ENCODE peak calls at places on chromosomes 12 and 14, in five cellular contexts. M is vagina, P is thyroid gland, H is right atrium auricular region, Y is A549. V is an unnamed sample. For H3K9me3, the result is how much of the 10 kb centered on the place peaks cover.

GRCh38 chr12:12717586-12718381 is 616 bp downstream of the CDKN1B start:
- DNase-seq in M (no peak), P (peak), Y (no peak), H (no peak), V (peak)

GRCh38 chr14:21136024-21136423 is 19.8 kb downstream of the OR5AU1 start:
- DNase-seq in H (no peak), Y (peak), P (no peak), M (no peak), V (no peak)

GRCh38 chr14:37779480-37779879 is 184.1 kb downstream of the TTC6 start:
- DNase-seq in H (no peak), Y (no peak), M (no peak), P (no peak), V (no peak)

GRCh38 chr12:84842406-84843013 is 70.1 kb downstream of the SLC6A15 start:
- DNase-seq in Y (peak), H (no peak), M (no peak), P (no peak), V (no peak)

GRCh38 chr14:101979666-101980065 is 15.3 kb downstream of the DYNC1H1 start:
- DNase-seq in Y (no peak), H (no peak), P (no peak), M (no peak), V (no peak)

GRCh38 chr14:32611752-32612151 is 282.7 kb downstream of the AKAP6 start:
- DNase-seq in P (no peak), Y (no peak), H (no peak), M (no peak), V (no peak)

GRCh38 chr14:100371773-100372172 is 48.6 kb downstream of the SLC25A47 start:
- DNase-seq in H (no peak), M (no peak), Y (no peak), P (no peak), V (no peak)

GRCh38 chr14:51442513-51443175 is 202.6 kb downstream of the TMX1 start:
- DNase-seq in H (peak), M (no peak), P (no peak), Y (peak), V (no peak)

GRCh38 chr12:98973395-98973794 is 328.3 kb downstream of the APAF1 start:
- DNase-seq in Y (no peak), M (no peak), P (no peak), H (no peak), V (no peak)

GRCh38 chr14:50117456-50117855 is 1.1 kb upstream of the VCPKMT start:
- DNase-seq in H (no peak), Y (no peak), M (no peak), P (no peak), V (no peak)

GRCh38 chr14:105894125-105894977 is 368.0 kb downstream of the TMEM121 start:
- DNase-seq in P (peak), M (no peak), H (no peak), Y (no peak), V (no peak)

GRCh38 chr14:89155491-89155890 is 261.5 kb downstream of the FOXN3 start:
- DNase-seq in H (no peak), M (no peak), Y (no peak), P (no peak), V (no peak)

GRCh38 chr12:130860311-130860710 is 11.6 kb upstream of the RAN start:
- DNase-seq in H (no peak), P (no peak), M (no peak), Y (no peak), V (no peak)

GRCh38 chr12:53115112-53115890 is 12.0 kb downstream of the SOAT2 start:
- DNase-seq in P (no peak), M (no peak), Y (no peak), H (no peak), V (no peak)

GRCh38 chr12:100083308-100083707 is 59.4 kb downstream of the BLTP3B start:
- DNase-seq in M (no peak), Y (no peak), P (no peak), H (no peak), V (no peak)

GRCh38 chr14:100708349-100709217 is 18.1 kb upstream of the DLK1 start:
- DNase-seq in P (peak), M (no peak), Y (no peak), H (no peak), V (no peak)

GRCh38 chr12:105933671-105934665 is 204.8 kb downstream of the NUAK1 start:
- DNase-seq in P (no peak), H (peak), M (no peak), Y (peak), V (no peak)

GRCh38 chr12:6312529-6313325 is 2.2 kb downstream of the PLEKHG6 start:
- DNase-seq in Y (no peak), H (no peak), M (no peak), P (peak), V (no peak)

GRCh38 chr12:65005716-65006115 is 115.4 kb downstream of the WIF1 start:
- DNase-seq in P (no peak), H (no peak), Y (no peak), M (no peak), V (no peak)

GRCh38 chr12:76890407-76891143 is 11.8 kb upstream of the CSRP2 start:
- DNase-seq in P (no peak), H (no peak), Y (no peak), M (no peak), V (peak)

GRCh38 chr14:20388159-20388558 is 25.1 kb downstream of the TEP1 start:
- DNase-seq in H (no peak), P (no peak), M (no peak), Y (no peak), V (no peak)

GRCh38 chr12:16670456-16671050 is 64.6 kb upstream of the LMO3 start:
- DNase-seq in P (no peak), Y (no peak), H (no peak), M (no peak), V (no peak)

GRCh38 chr12:113416091-113416754 is 6.0 kb upstream of the SDSL start:
- DNase-seq in M (no peak), P (no peak), H (no peak), Y (no peak), V (no peak)

GRCh38 chr14:75982724-75983358 is 1.0 kb upstream of the TGFB3 start:
- DNase-seq in Y (peak), H (no peak), P (peak), M (no peak), V (no peak)

GRCh38 chr14:61191751-61192150 is 89.4 kb downstream of the TMEM30B start:
- DNase-seq in M (no peak), P (no peak), Y (no peak), H (no peak), V (no peak)

GRCh38 chr12:57208946-57209282 is 7.7 kb upstream of the NXPH4 start:
- DNase-seq in P (no peak), H (peak), Y (no peak), M (no peak), V (no peak)

GRCh38 chr12:131101703-131102492 is 148.2 kb downstream of the ADGRD1 start:
- DNase-seq in M (no peak), H (no peak), P (peak), Y (no peak), V (no peak)

GRCh38 chr12:78210894-78211302 is 380.2 kb downstream of the NAV3 start:
- DNase-seq in M (no peak), Y (no peak), H (no peak), P (peak), V (no peak)

GRCh38 chr14:100304825-100305445 is 1.3 kb downstream of the SLC25A29 start:
- DNase-seq in Y (peak), H (peak), P (peak), M (no peak), V (no peak)

GRCh38 chr12:102735104-102735503 is 181.9 kb downstream of the PAH start:
- DNase-seq in M (no peak), H (no peak), Y (no peak), P (no peak), V (no peak)

GRCh38 chr14:58740584-58740983 is 102.8 kb downstream of the DACT1 start:
- DNase-seq in P (peak), Y (no peak), H (no peak), M (no peak), V (no peak)

GRCh38 chr12:106652510-106653015 is 69.8 kb downstream of the RFX4 start:
- DNase-seq in Y (no peak), H (no peak), M (no peak), P (peak), V (no peak)

GRCh38 chr14:77554816-77555599 is 56.4 kb upstream of the ISM2 start:
- DNase-seq in P (no peak), Y (no peak), H (no peak), M (no peak), V (no peak)
- TF ChIP-seq CTCF in P (no peak), Y (no peak), H (no peak), M (no peak), V (no peak)

GRCh38 chr14:24309538-24310386 is at the start of gene LTB4R2:
- DNase-seq in Y (no peak), M (no peak), H (no peak), P (no peak), V (no peak)
- H3K27ac ChIP-seq in Y (no peak), M (peak), H (peak), P (peak), V (peak)

DNA sequence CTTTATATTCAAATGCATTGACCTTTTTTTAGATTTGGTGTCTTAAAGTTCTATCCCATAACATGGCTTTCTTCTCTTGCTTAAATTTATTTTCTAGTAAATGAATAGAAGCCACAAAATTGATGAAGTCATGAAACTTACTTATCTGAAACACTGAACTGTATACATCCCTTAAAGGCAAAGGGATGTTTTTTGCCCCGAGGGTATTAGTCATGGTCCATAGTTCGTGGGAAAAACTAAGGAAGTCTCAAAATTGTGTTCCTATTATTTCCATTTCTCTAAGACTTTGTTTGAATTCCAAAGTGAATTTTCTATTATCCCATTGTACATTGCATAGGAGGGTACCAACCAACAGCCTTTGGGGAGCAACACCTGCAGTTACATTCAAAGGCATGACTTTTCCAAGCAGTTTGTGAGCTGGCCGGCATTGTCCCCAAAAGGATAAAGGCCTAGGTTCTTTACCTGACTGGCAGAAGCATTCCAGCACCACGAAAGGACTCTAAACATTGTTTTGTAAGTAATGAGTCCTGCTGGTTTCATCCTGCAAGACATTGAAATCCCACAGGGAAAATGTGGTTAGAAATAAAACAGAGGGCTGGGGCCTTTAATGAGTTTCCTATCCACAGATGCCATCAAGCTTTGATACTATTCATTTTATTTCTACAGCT is 473.5 kb downstream of the PRKD1 start:
- DNase-seq in M (no peak), P (no peak), Y (no peak), H (no peak), V (no peak)
- H3K9me3 ChIP-seq in M (under half), P (under half), Y (under half), H (under half), V (under half)

GRCh38 chr14:26282578-26282977 is 315.3 kb downstream of the NOVA1 start:
- DNase-seq in Y (no peak), M (no peak), H (no peak), P (no peak), V (no peak)

GRCh38 chr14:26281280-26281998 is 316.4 kb downstream of the NOVA1 start:
- DNase-seq in H (no peak), Y (peak), M (no peak), P (peak), V (no peak)

GRCh38 chr14:26276757-26277156 is 321.1 kb downstream of the NOVA1 start:
- DNase-seq in P (no peak), M (no peak), Y (no peak), H (no peak), V (no peak)
- TF ChIP-seq CTCF in P (no peak), M (no peak), Y (no peak), H (no peak), V (no peak)

GRCh38 chr12:461425-461824 is 1.7 kb downstream of the B4GALNT3 start:
- DNase-seq in M (no peak), Y (no peak), H (no peak), P (no peak), V (no peak)

GRCh38 chr12:459050-459429 is 699 bp upstream of the B4GALNT3 start:
- DNase-seq in P (no peak), H (no peak), M (no peak), Y (no peak), V (no peak)

GRCh38 chr12:457676-458075 is 2.1 kb upstream of the B4GALNT3 start:
- DNase-seq in M (no peak), P (no peak), H (no peak), Y (no peak), V (no peak)

GRCh38 chr12:460301-461230 is 827 bp downstream of the B4GALNT3 start:
- DNase-seq in P (peak), M (no peak), Y (no peak), H (no peak), V (peak)

GRCh38 chr12:459430-460258 is at the start of gene B4GALNT3:
- DNase-seq in M (no peak), H (peak), P (peak), Y (peak), V (peak)
- H3K27ac ChIP-seq in M (peak), H (peak), P (no peak), Y (peak), V (no peak)

DNA sequence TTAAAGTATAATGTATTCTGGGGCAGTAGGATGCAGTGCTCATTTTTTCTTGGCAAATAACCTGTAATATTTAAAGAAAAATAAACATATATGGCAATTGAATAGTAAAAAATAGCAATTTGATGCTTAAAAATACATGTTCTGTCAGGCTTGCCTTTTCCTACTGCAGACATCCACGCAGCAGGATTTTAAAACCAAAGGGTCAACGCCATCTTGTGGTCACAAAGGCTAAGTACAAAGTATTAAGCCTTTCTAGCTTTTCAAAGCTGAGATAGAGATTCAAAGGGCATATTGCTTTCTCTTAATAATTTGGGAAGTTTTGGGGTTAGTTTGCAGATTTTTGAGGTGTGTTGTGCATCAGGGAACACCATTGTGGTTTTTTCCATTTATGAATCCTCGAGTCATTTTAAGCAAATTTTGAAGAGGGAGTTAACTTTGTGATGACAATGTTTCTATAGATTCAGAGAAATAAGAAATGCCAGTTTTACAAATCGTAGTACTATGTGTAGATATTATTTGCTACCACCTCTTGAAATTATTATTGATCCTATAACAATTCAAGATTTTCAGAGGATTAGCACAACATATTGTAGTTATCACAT is 4.7 kb upstream of the CCER1 start:
- DNase-seq in H (no peak), M (no peak), P (no peak), Y (peak), V (no peak)
- H3K9me3 ChIP-seq in H (under half), M (under half), P (under half), Y (under half), V (under half)

GRCh38 chr12:110619534-110619953 is 5.6 kb downstream of the TCTN1 start:
- DNase-seq in Y (no peak), M (no peak), P (no peak), H (no peak), V (no peak)
- TF ChIP-seq CTCF in Y (no peak), M (no peak), P (no peak), H (no peak), V (no peak)

GRCh38 chr14:92552066-92552465 is 38.5 kb downstream of the RIN3 start:
- DNase-seq in H (no peak), M (no peak), P (no peak), Y (no peak), V (no peak)

GRCh38 chr14:92551066-92551841 is 37.7 kb downstream of the RIN3 start:
- DNase-seq in H (no peak), Y (no peak), P (no peak), M (no peak), V (no peak)

GRCh38 chr14:92546347-92547053 is 32.9 kb downstream of the RIN3 start:
- DNase-seq in Y (peak), P (no peak), M (no peak), H (no peak), V (no peak)

GRCh38 chr14:92549096-92549852 is 35.7 kb downstream of the RIN3 start:
- DNase-seq in M (no peak), H (no peak), Y (no peak), P (no peak), V (no peak)

DNA sequence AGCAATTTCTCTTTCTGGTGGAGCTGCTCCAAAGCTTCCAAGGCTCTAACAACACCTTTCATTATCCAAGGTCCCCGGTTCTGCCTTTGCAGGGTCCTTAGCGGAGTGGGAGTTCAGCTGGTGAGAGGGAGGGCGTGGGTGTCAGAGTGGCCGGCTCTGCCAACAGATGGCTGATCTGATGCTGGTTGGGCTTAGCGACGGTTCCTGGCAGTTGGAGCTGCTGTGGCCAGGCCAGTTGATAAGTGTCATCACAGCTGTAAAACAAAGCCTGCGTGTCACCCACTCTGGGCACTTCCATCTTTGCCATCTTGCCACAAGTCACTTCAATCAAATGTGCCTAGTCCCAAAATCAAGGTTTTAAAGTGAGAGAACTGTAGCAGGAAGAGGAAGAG is 36.3 kb downstream of the RIN3 start:
- DNase-seq in P (no peak), Y (no peak), H (no peak), M (no peak), V (no peak)
- H3K27ac ChIP-seq in P (peak), Y (peak), H (peak), M (peak), V (no peak)

GRCh38 chr14:98022541-98023520 is 1225.6 kb downstream of the VRK1 start:
- DNase-seq in H (no peak), M (no peak), Y (no peak), P (no peak), V (no peak)

GRCh38 chr14:98014851-98015615 is 1217.9 kb downstream of the VRK1 start:
- DNase-seq in P (no peak), Y (no peak), M (no peak), H (no peak), V (no peak)

GRCh38 chr14:98015921-98016320 is 1218.7 kb downstream of the VRK1 start:
- DNase-seq in H (no peak), Y (no peak), M (no peak), P (no peak), V (no peak)

GRCh38 chr14:98018626-98019025 is 1221.4 kb downstream of the VRK1 start:
- DNase-seq in Y (no peak), H (no peak), P (no peak), M (no peak), V (peak)
- H3K9me3 ChIP-seq in Y (under half), H (under half), P (under half), M (under half), V (under half)